ENCODE peak calls at places on chromosomes 16 and 17, in five cellular contexts. P, J, V, K and Z are unnamed samples.
A peak's percentile ranks its signal among the peaks of the same experiment; 100 is the strongest.

GRCh38 chr16:49129935-49130334 is 151.7 kb downstream of the CBLN1 start:
- DNase-seq in J (no peak), V (no peak), P (no peak), K (no peak), Z (no peak)

GRCh38 chr17:65514541-65514940 is 46.9 kb downstream of the AXIN2 start:
- DNase-seq in V (no peak), K (no peak), P (no peak), J (no peak), Z (no peak)

GRCh38 chr16:66266436-66267286 is 99.8 kb upstream of the CDH5 start:
- DNase-seq in K (peak; percentile 75), V (no peak), J (peak; percentile 56), P (no peak), Z (peak; percentile 83)

GRCh38 chr17:50459081-50459676 is 9.5 kb downstream of the CHAD start:
- DNase-seq in K (no peak), J (peak; percentile 78), P (no peak), V (no peak), Z (no peak)

GRCh38 chr17:33689725-33690124 is 396.6 kb upstream of the ASIC2 start:
- DNase-seq in P (no peak), K (no peak), J (no peak), V (no peak), Z (no peak)

GRCh38 chr16:24838554-24839266 is 7.1 kb upstream of the SLC5A11 start:
- DNase-seq in K (peak; percentile 39), V (peak; percentile 37), P (peak; percentile 24), J (no peak), Z (no peak)

GRCh38 chr16:29775742-29776408 is 2.2 kb upstream of the ZG16 start:
- DNase-seq in K (no peak), J (no peak), P (no peak), V (no peak), Z (no peak)

GRCh38 chr17:57948555-57949420 is 6.4 kb downstream of the CUEDC1 start:
- DNase-seq in P (peak; percentile 20), J (no peak), K (no peak), V (peak; percentile 99), Z (no peak)

GRCh38 chr16:85026696-85027095 is 899 bp upstream of the KIAA0513 start:
- DNase-seq in V (no peak), J (no peak), P (no peak), K (no peak), Z (no peak)

GRCh38 chr16:5430598-5430997 is 333.0 kb upstream of the EEF2KMT start:
- DNase-seq in V (no peak), P (no peak), K (no peak), J (no peak), Z (no peak)

GRCh38 chr16:53704445-53704813 is 473 bp downstream of the FTO start:
- DNase-seq in V (no peak), J (no peak), K (no peak), P (no peak), Z (no peak)

GRCh38 chr16:30399435-30400186 is 4.4 kb downstream of the ZNF48 start:
- DNase-seq in J (no peak), V (no peak), K (no peak), P (no peak), Z (no peak)

GRCh38 chr16:22092143-22092933 is at the start of gene VWA3A:
- DNase-seq in J (no peak), V (no peak), P (peak; percentile 39), K (no peak), Z (no peak)

GRCh38 chr16:2470234-2470601 is 879 bp upstream of the NTN3 start:
- DNase-seq in P (no peak), K (no peak), J (no peak), V (no peak), Z (no peak)

GRCh38 chr16:11780988-11781680 is 15.9 kb downstream of the ZC3H7A start:
- DNase-seq in J (no peak), K (no peak), P (no peak), V (no peak), Z (no peak)

GRCh38 chr16:6725634-6726331 is 606.9 kb upstream of the RBFOX1 start:
- DNase-seq in P (no peak), K (peak; percentile 8), V (no peak), J (no peak), Z (no peak)

GRCh38 chr16:48408688-48409087 is 23.5 kb upstream of the SIAH1 start:
- DNase-seq in P (peak; percentile 47), J (no peak), K (peak; percentile 54), V (no peak), Z (no peak)

GRCh38 chr16:48054881-48055601 is 100.8 kb downstream of the ABCC12 start:
- DNase-seq in P (peak; percentile 57), K (peak; percentile 50), V (peak; percentile 30), J (peak; percentile 48), Z (no peak)

DNA sequence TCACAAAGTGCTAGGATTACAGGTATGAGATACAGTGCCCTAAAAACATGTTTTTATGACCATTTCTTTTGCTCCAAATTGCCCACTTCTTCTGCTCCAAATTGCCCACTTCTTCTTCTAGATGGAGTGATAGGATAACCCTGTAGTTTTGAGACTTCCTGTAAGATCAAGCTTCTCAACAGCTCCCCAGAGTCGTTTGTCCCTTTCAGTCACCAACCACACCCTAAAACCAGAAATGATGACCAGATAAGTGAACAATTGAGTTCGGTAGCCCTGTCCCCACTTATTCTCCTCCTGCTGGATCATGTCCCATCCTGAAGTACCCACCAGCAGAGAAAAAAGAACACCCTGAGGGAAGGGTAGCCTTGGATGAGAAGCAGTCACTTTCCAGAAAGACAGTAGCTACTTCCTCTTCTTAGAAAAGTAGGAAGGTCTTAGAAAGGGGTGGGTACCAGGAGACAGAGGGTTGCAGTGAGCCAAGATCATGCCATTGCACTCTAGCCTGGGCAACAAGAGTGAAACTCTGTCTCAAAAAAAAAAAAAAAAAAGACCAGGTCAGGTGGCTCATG is 2.5 kb downstream of the ODAD4 start:
- DNase-seq in P (no peak), K (no peak), J (no peak), V (no peak), Z (no peak)
- H3K4me1 ChIP-seq in P (peaks cover 19% of the 10 kb centered on the region), K (peaks cover 6% of the 10 kb centered on the region), J (peaks cover 6% of the 10 kb centered on the region), V (peaks cover 27% of the 10 kb centered on the region), Z (no peaks in the 10 kb centered on the region)

GRCh38 chr16:74304164-74304834 is 7.7 kb downstream of the PSMD7 start:
- DNase-seq in V (peak; percentile 23), J (no peak), K (no peak), P (no peak), Z (no peak)

GRCh38 chr16:74307383-74307782 is 10.8 kb downstream of the PSMD7 start:
- DNase-seq in J (no peak), P (no peak), V (no peak), K (no peak), Z (no peak)

GRCh38 chr16:74305286-74305685 is 8.7 kb downstream of the PSMD7 start:
- DNase-seq in V (no peak), P (no peak), K (no peak), J (no peak), Z (no peak)

GRCh38 chr16:74304835-74305176 is 8.2 kb downstream of the PSMD7 start:
- DNase-seq in J (no peak), K (no peak), P (no peak), V (no peak), Z (no peak)

DNA sequence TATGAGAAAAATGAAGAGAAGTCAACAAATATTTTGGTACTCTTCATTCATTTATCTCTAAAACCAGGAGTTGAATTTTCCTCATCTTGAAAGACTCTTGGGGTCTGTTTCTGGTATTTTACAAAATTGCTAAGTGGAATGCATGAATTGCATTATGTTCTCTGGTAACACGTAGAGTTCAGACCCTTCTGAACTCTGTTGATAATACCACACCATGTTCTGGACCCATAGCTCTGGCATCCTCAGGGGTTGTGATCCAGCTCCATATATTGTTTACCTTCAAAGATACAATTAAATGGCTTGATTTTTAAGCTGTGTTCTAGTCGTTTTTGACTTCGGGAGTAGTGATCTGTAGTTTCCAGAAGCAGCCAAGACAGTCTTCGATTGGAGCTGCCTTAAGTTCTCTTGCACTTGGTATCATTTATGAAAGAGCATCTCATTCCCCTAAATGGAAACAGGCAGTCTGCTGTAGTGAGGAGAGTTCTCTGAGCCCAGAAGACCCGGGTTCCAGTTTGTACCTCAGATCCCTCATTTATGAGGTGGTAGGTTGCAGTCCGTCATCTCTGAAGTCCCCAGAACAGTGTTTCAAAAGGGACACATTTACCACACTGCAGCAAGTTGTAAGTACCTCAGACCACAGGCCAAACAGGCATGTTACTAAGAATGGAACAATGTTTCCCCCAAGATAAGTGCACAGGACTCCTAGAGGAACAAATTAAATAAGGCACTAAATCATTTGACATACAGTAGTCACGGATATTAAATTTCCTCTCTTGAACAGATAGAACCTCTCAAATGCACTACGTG is 9.6 kb downstream of the PSMD7 start:
- DNase-seq in V (no peak), J (no peak), K (no peak), P (no peak), Z (no peak)
- TF ChIP-seq POLR2A in V (no peak), J (no peak), K (no peak), P (no peak), Z (no peak)

GRCh38 chr16:88478889-88479794 is 26.1 kb downstream of the ZFPM1 start:
- DNase-seq in J (peak; percentile 64), K (no peak), V (no peak), P (peak; percentile 85), Z (no peak)
- H3K4me1 ChIP-seq in J (peaks cover 2% of the 10 kb centered on the region), K (no peaks in the 10 kb centered on the region), V (no peaks in the 10 kb centered on the region), P (peaks cover 96% of the 10 kb centered on the region), Z (peaks cover 3% of the 10 kb centered on the region)

GRCh38 chr17:42639484-42640474 is 19.3 kb upstream of the TUBG2 start:
- DNase-seq in K (no peak), P (no peak), V (no peak), J (no peak), Z (no peak)
- TF ChIP-seq POLR2A in K (no peak), P (no peak), V (no peak), J (no peak), Z (no peak)

DNA sequence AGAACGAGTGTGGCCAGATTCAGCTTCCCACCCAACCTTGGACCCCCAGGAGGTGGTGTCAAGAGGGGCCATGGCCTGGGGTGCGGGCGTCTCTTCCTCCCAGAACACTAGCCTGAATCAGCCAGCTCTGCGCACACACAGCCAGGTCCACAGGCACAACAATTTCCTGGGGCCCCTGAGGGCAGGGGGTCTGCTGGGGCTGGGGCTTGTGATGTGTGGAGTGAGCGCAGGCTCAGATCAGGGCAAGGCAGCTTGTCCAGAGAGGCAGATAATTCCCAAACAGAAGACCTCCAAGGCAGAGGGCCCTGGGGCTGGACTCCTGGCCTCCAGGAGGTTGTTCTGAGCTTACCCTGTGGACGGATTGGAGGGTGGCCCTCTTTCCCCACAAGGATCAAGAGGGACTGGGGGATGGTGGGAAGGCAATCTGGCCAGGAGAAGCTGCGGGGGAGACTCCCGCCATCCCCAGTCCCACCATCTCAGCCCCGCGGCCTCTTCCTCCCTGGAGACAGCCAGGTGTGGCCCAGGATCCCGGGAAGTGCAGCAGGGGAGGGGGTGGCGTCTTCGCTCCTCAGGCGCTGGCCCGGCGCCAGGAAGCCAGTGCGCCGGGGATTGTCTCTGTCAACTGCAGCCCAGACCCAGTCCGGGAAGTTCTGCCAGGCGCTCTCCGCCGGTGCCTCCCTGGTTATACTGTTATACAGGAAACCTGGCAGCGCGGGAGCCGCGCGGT is 52.0 kb upstream of the AMZ2 start:
- DNase-seq in V (no peak), J (peak; percentile 49), P (no peak), K (no peak), Z (no peak)
- H3K4me1 ChIP-seq in V (peaks cover 44% of the 10 kb centered on the region), J (peaks cover 50% of the 10 kb centered on the region), P (peaks cover 51% of the 10 kb centered on the region), K (peaks cover 42% of the 10 kb centered on the region), Z (no peaks in the 10 kb centered on the region)

GRCh38 chr17:27602721-27603445 is 28.1 kb upstream of the LGALS9 start:
- DNase-seq in K (peak; percentile 88), P (peak; percentile 83), V (peak; percentile 94), J (peak; percentile 90), Z (peak; percentile 78)
- TF ChIP-seq POLR2A in K (no peak), P (no peak), V (no peak), J (no peak), Z (no peak)

GRCh38 chr16:46882940-46883307 is 1.2 kb upstream of the GPT2 start:
- DNase-seq in P (no peak), V (no peak), K (no peak), J (no peak), Z (no peak)
- H3K4me1 ChIP-seq in P (peaks cover 58% of the 10 kb centered on the region), V (peaks cover 18% of the 10 kb centered on the region), K (peaks cover 5% of the 10 kb centered on the region), J (peaks cover 15% of the 10 kb centered on the region), Z (no peaks in the 10 kb centered on the region)

GRCh38 chr16:68022728-68023537 is at the start of the genes DDX28 and DUS2:
- DNase-seq in V (peak; percentile 73), J (peak; percentile 97), P (peak; percentile 90), K (peak; percentile 96), Z (peak; percentile 91)
- TF ChIP-seq POLR2A in V (peak; percentile 86), J (peak; percentile 50), P (peak; percentile 71), K (peak; percentile 55), Z (no peak)